ENCODE peak calls at places on chromosomes 3 and 15, in four cellular contexts. One of them, this sample, is unnamed.

GRCh38 chr3:13800064-13800463 is 79.8 kb downstream of the WNT7A start:
- DNase-seq in amniotic stem cell: no peak
- DNase-seq in HS-5: no peak
- DNase-seq in GM23338: no peak
- DNase-seq in this sample: no peak

GRCh38 chr3:74861211-74861610 is 246.8 kb upstream of the CNTN3 start:
- DNase-seq in amniotic stem cell: no peak
- DNase-seq in HS-5: no peak
- DNase-seq in GM23338: peak; percentile 11
- DNase-seq in this sample: no peak

GRCh38 chr3:5565026-5565425 is 377.5 kb downstream of the EDEM1 start:
- DNase-seq in amniotic stem cell: no peak
- DNase-seq in HS-5: no peak
- DNase-seq in GM23338: no peak
- DNase-seq in this sample: no peak

GRCh38 chr15:45674646-45675045 is 39.8 kb downstream of the SQOR start:
- DNase-seq in amniotic stem cell: no peak
- DNase-seq in HS-5: no peak
- DNase-seq in GM23338: no peak
- DNase-seq in this sample: no peak

GRCh38 chr3:12768579-12769527 is 9.8 kb upstream of the TMEM40 start:
- DNase-seq in amniotic stem cell: no peak
- DNase-seq in HS-5: no peak
- DNase-seq in GM23338: peak; percentile 57
- DNase-seq in this sample: no peak

GRCh38 chr3:9101286-9101685 is 138.0 kb upstream of the RAD18 start:
- DNase-seq in amniotic stem cell: no peak
- DNase-seq in HS-5: no peak
- DNase-seq in GM23338: peak; percentile 45
- DNase-seq in this sample: no peak

GRCh38 chr15:28861031-28861534 is 12.6 kb upstream of the GOLGA6L7 start:
- DNase-seq in amniotic stem cell: no peak
- DNase-seq in HS-5: no peak
- DNase-seq in GM23338: peak; percentile 9
- DNase-seq in this sample: no peak

GRCh38 chr3:127090218-127091160 is 102.4 kb upstream of the PRR23E start:
- DNase-seq in amniotic stem cell: no peak
- DNase-seq in HS-5: no peak
- DNase-seq in GM23338: no peak
- DNase-seq in this sample: no peak

GRCh38 chr15:83556068-83556467 is 97.9 kb upstream of the ADAMTSL3 start:
- DNase-seq in amniotic stem cell: no peak
- DNase-seq in HS-5: no peak
- DNase-seq in GM23338: no peak
- DNase-seq in this sample: no peak

GRCh38 chr3:169659858-169660614 is 3.5 kb downstream of the MECOM start:
- DNase-seq in amniotic stem cell: no peak
- DNase-seq in HS-5: no peak
- DNase-seq in GM23338: peak; percentile 71
- DNase-seq in this sample: no peak

GRCh38 chr3:113110263-113110662 is 101.1 kb upstream of the BOC start:
- DNase-seq in amniotic stem cell: no peak
- DNase-seq in HS-5: no peak
- DNase-seq in GM23338: no peak
- DNase-seq in this sample: no peak

GRCh38 chr3:35487396-35487795 is 151.9 kb upstream of the ARPP21 start:
- DNase-seq in amniotic stem cell: no peak
- DNase-seq in HS-5: no peak
- DNase-seq in GM23338: no peak
- DNase-seq in this sample: no peak

GRCh38 chr3:186160691-186161243 is 51.9 kb upstream of the ETV5 start:
- DNase-seq in amniotic stem cell: no peak
- DNase-seq in HS-5: no peak
- DNase-seq in GM23338: no peak
- DNase-seq in this sample: no peak

GRCh38 chr15:38650936-38651327 is 86.3 kb upstream of the RASGRP1 start:
- DNase-seq in amniotic stem cell: no peak
- DNase-seq in HS-5: no peak
- DNase-seq in GM23338: no peak
- DNase-seq in this sample: no peak

GRCh38 chr3:85589145-85589544 is 630.4 kb downstream of the CADM2 start:
- DNase-seq in amniotic stem cell: no peak
- DNase-seq in HS-5: peak; percentile 93
- DNase-seq in GM23338: no peak
- DNase-seq in this sample: no peak

GRCh38 chr15:78000089-78000926 is 77.2 kb downstream of the TBC1D2B start:
- DNase-seq in amniotic stem cell: no peak
- DNase-seq in HS-5: no peak
- DNase-seq in GM23338: peak; percentile 98
- DNase-seq in this sample: peak; percentile 72

GRCh38 chr3:50573566-50574279 is 4.4 kb downstream of the HEMK1 start:
- DNase-seq in amniotic stem cell: no peak
- DNase-seq in HS-5: no peak
- DNase-seq in GM23338: no peak
- DNase-seq in this sample: peak; percentile 34

GRCh38 chr3:118171236-118171852 is 863.3 kb downstream of the IGSF11 start:
- DNase-seq in amniotic stem cell: no peak
- DNase-seq in HS-5: no peak
- DNase-seq in GM23338: no peak
- DNase-seq in this sample: no peak

GRCh38 chr3:178084938-178085816 is 451.1 kb upstream of the KCNMB2 start:
- DNase-seq in amniotic stem cell: no peak
- DNase-seq in HS-5: no peak
- DNase-seq in GM23338: peak; percentile 86
- DNase-seq in this sample: no peak

GRCh38 chr3:161163297-161163696 is 57.8 kb upstream of the NMD3 start:
- DNase-seq in amniotic stem cell: peak; percentile 38
- DNase-seq in HS-5: peak; percentile 86
- DNase-seq in GM23338: peak; percentile 32
- DNase-seq in this sample: no peak

GRCh38 chr3:183254816-183255730 is 2.0 kb downstream of the B3GNT5 start:
- DNase-seq in amniotic stem cell: no peak
- DNase-seq in HS-5: no peak
- DNase-seq in GM23338: no peak
- DNase-seq in this sample: no peak

GRCh38 chr3:46496745-46497555 is 826 bp upstream of the RTP3 start:
- DNase-seq in amniotic stem cell: no peak
- DNase-seq in HS-5: no peak
- DNase-seq in GM23338: peak; percentile 83
- DNase-seq in this sample: peak; percentile 44